ENCODE peak calls at places on chromosomes 12 and 14, in seven cellular contexts. One of them, this sample, is unnamed.

GRCh38 chr12:24947541-24948451 is 1.1 kb downstream of the BCAT1 start:
- DNase-seq in AG09309: no peak
- DNase-seq in fibroblast of pulmonary artery: no peak
- DNase-seq in HepG2: no peak
- DNase-seq in A549: no peak
- DNase-seq in stomach: no peak
- DNase-seq in lung: no peak
- DNase-seq in this sample: no peak

GRCh38 chr12:31031951-31032335 is 41.7 kb upstream of the DDX11 start:
- DNase-seq in HepG2: no peak
- DNase-seq in stomach: no peak
- DNase-seq in fibroblast of pulmonary artery: no peak
- DNase-seq in AG09309: no peak
- DNase-seq in lung: no peak
- DNase-seq in A549: no peak
- DNase-seq in this sample: no peak

GRCh38 chr14:65002586-65003210 is 16.0 kb downstream of the FNTB start:
- DNase-seq in lung: no peak
- DNase-seq in AG09309: no peak
- DNase-seq in HepG2: no peak
- DNase-seq in fibroblast of pulmonary artery: peak; percentile 49
- DNase-seq in A549: no peak
- DNase-seq in stomach: no peak
- DNase-seq in this sample: peak; percentile 28

GRCh38 chr14:105207460-105207901 is 26.4 kb upstream of the NUDT14 start:
- DNase-seq in stomach: no peak
- DNase-seq in fibroblast of pulmonary artery: no peak
- DNase-seq in AG09309: no peak
- DNase-seq in A549: peak; percentile 55
- DNase-seq in HepG2: no peak
- DNase-seq in lung: no peak
- DNase-seq in this sample: no peak

GRCh38 chr12:71475280-71475679 is 35.7 kb downstream of the LGR5 start:
- DNase-seq in stomach: no peak
- DNase-seq in HepG2: no peak
- DNase-seq in A549: no peak
- DNase-seq in lung: no peak
- DNase-seq in AG09309: no peak
- DNase-seq in fibroblast of pulmonary artery: peak; percentile 45
- DNase-seq in this sample: no peak

GRCh38 chr12:128684357-128684756 is 139.4 kb downstream of the SLC15A4 start:
- DNase-seq in AG09309: no peak
- DNase-seq in fibroblast of pulmonary artery: no peak
- DNase-seq in lung: no peak
- DNase-seq in A549: no peak
- DNase-seq in stomach: no peak
- DNase-seq in HepG2: no peak
- DNase-seq in this sample: no peak

GRCh38 chr12:85007836-85008235 is 28.2 kb downstream of the TSPAN19 start:
- DNase-seq in HepG2: no peak
- DNase-seq in AG09309: no peak
- DNase-seq in fibroblast of pulmonary artery: peak; percentile 73
- DNase-seq in A549: peak; percentile 13
- DNase-seq in stomach: no peak
- DNase-seq in lung: no peak
- DNase-seq in this sample: no peak

GRCh38 chr12:63805704-63806672 is 26.3 kb downstream of the RXYLT1 start:
- DNase-seq in AG09309: no peak
- DNase-seq in A549: peak; percentile 91
- DNase-seq in stomach: no peak
- DNase-seq in fibroblast of pulmonary artery: no peak
- DNase-seq in lung: no peak
- DNase-seq in HepG2: peak; percentile 59
- DNase-seq in this sample: no peak

GRCh38 chr12:124738636-124739467 is 124.8 kb downstream of the SCARB1 start:
- DNase-seq in fibroblast of pulmonary artery: no peak
- DNase-seq in AG09309: no peak
- DNase-seq in stomach: peak; percentile 73
- DNase-seq in lung: no peak
- DNase-seq in A549: no peak
- DNase-seq in HepG2: peak; percentile 92
- DNase-seq in this sample: peak; percentile 78

GRCh38 chr12:70719672-70720420 is 82.6 kb upstream of the PTPRB start:
- DNase-seq in lung: no peak
- DNase-seq in stomach: no peak
- DNase-seq in A549: peak; percentile 13
- DNase-seq in HepG2: peak; percentile 1
- DNase-seq in fibroblast of pulmonary artery: peak; percentile 64
- DNase-seq in AG09309: no peak
- DNase-seq in this sample: peak; percentile 33

GRCh38 chr12:105852496-105852895 is 286.3 kb downstream of the NUAK1 start:
- DNase-seq in fibroblast of pulmonary artery: no peak
- DNase-seq in lung: no peak
- DNase-seq in HepG2: no peak
- DNase-seq in A549: no peak
- DNase-seq in AG09309: no peak
- DNase-seq in stomach: no peak
- DNase-seq in this sample: no peak

GRCh38 chr14:105011312-105011990 is 9.4 kb downstream of the CDCA4 start:
- DNase-seq in A549: no peak
- DNase-seq in HepG2: no peak
- DNase-seq in AG09309: no peak
- DNase-seq in lung: no peak
- DNase-seq in fibroblast of pulmonary artery: no peak
- DNase-seq in stomach: no peak
- DNase-seq in this sample: no peak

GRCh38 chr12:79844693-79845092 is 90.2 kb downstream of the PPP1R12A start:
- DNase-seq in HepG2: peak; percentile 41
- DNase-seq in fibroblast of pulmonary artery: peak; percentile 77
- DNase-seq in stomach: no peak
- DNase-seq in A549: peak; percentile 74
- DNase-seq in lung: no peak
- DNase-seq in AG09309: peak; percentile 8
- DNase-seq in this sample: peak; percentile 66

GRCh38 chr14:49960453-49960852 is 67.6 kb downstream of the ARF6 start:
- DNase-seq in lung: no peak
- DNase-seq in stomach: no peak
- DNase-seq in A549: no peak
- DNase-seq in fibroblast of pulmonary artery: no peak
- DNase-seq in HepG2: no peak
- DNase-seq in AG09309: no peak
- DNase-seq in this sample: peak; percentile 79

GRCh38 chr14:103319422-103319821 is 14.6 kb upstream of the EIF5 start:
- DNase-seq in lung: no peak
- DNase-seq in fibroblast of pulmonary artery: no peak
- DNase-seq in stomach: no peak
- DNase-seq in HepG2: no peak
- DNase-seq in A549: no peak
- DNase-seq in AG09309: no peak
- DNase-seq in this sample: no peak

GRCh38 chr14:31292962-31293616 is 85.5 kb upstream of the HECTD1 start:
- DNase-seq in stomach: no peak
- DNase-seq in fibroblast of pulmonary artery: peak; percentile 31
- DNase-seq in AG09309: no peak
- DNase-seq in HepG2: no peak
- DNase-seq in lung: no peak
- DNase-seq in A549: no peak
- DNase-seq in this sample: no peak

GRCh38 chr12:124921200-124922008 is 7.0 kb upstream of the UBC start:
- DNase-seq in fibroblast of pulmonary artery: peak; percentile 71
- DNase-seq in stomach: peak; percentile 63
- DNase-seq in A549: peak; percentile 78
- DNase-seq in AG09309: no peak
- DNase-seq in HepG2: peak; percentile 65
- DNase-seq in lung: no peak
- DNase-seq in this sample: peak; percentile 81

GRCh38 chr12:72264548-72265175 is 7.5 kb upstream of the TRHDE start:
- DNase-seq in lung: no peak
- DNase-seq in AG09309: no peak
- DNase-seq in A549: peak; percentile 24
- DNase-seq in stomach: no peak
- DNase-seq in fibroblast of pulmonary artery: peak; percentile 33
- DNase-seq in HepG2: peak; percentile 19
- DNase-seq in this sample: peak; percentile 18

GRCh38 chr14:38828183-38828877 is 274.7 kb downstream of the SEC23A start:
- DNase-seq in AG09309: no peak
- DNase-seq in lung: no peak
- DNase-seq in fibroblast of pulmonary artery: no peak
- DNase-seq in HepG2: no peak
- DNase-seq in A549: no peak
- DNase-seq in stomach: no peak
- DNase-seq in this sample: no peak

GRCh38 chr14:64993263-64993662 is 6.6 kb downstream of the FNTB start:
- DNase-seq in A549: no peak
- DNase-seq in lung: no peak
- DNase-seq in AG09309: no peak
- DNase-seq in stomach: no peak
- DNase-seq in fibroblast of pulmonary artery: peak; percentile 65
- DNase-seq in HepG2: no peak
- DNase-seq in this sample: no peak

GRCh38 chr14:63480599-63480998 is 62.6 kb downstream of the PPP2R5E start:
- DNase-seq in A549: no peak
- DNase-seq in fibroblast of pulmonary artery: no peak
- DNase-seq in lung: no peak
- DNase-seq in AG09309: no peak
- DNase-seq in HepG2: no peak
- DNase-seq in stomach: no peak
- DNase-seq in this sample: no peak

GRCh38 chr14:63487724-63488123 is 55.5 kb downstream of the PPP2R5E start:
- DNase-seq in A549: no peak
- DNase-seq in HepG2: no peak
- DNase-seq in stomach: no peak
- DNase-seq in fibroblast of pulmonary artery: no peak
- DNase-seq in AG09309: no peak
- DNase-seq in lung: no peak
- DNase-seq in this sample: no peak

GRCh38 chr14:63478437-63478852 is 64.7 kb downstream of the PPP2R5E start:
- DNase-seq in HepG2: no peak
- DNase-seq in stomach: no peak
- DNase-seq in lung: no peak
- DNase-seq in fibroblast of pulmonary artery: no peak
- DNase-seq in A549: no peak
- DNase-seq in AG09309: no peak
- DNase-seq in this sample: no peak

GRCh38 chr14:63486729-63487128 is 56.4 kb downstream of the PPP2R5E start:
- DNase-seq in AG09309: no peak
- DNase-seq in lung: no peak
- DNase-seq in HepG2: no peak
- DNase-seq in stomach: no peak
- DNase-seq in A549: no peak
- DNase-seq in fibroblast of pulmonary artery: no peak
- DNase-seq in this sample: no peak

DNA sequence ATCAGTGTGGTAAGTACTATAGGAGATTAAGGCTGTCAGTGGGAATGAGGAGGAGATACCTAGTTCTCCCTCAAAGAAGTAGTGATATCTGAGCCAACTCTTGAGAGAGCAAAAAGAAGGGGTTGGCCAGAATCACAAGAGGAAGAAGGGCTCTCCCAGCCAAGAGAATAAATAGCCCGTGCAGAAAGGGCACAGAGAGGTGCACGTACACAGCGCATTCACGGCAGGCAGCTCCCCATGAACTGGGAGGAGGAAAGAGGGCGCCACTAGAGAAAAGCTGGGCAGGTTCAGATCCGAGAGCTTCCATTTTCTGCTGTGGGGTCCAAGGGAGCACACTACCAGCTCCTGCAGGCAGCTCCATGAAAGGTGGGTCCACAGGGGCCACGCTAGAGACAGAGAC is 59.9 kb downstream of the PPP2R5E start:
- DNase-seq in HepG2: no peak
- DNase-seq in lung: no peak
- DNase-seq in A549: no peak
- DNase-seq in fibroblast of pulmonary artery: no peak
- DNase-seq in AG09309: no peak
- DNase-seq in stomach: no peak
- DNase-seq in this sample: no peak
- H3K4me3 ChIP-seq in HepG2: no peak overlapping the region
- H3K4me3 ChIP-seq in lung: no peak overlapping the region
- H3K4me3 ChIP-seq in A549: no peak overlapping the region
- H3K4me3 ChIP-seq in fibroblast of pulmonary artery: no peak overlapping the region
- H3K4me3 ChIP-seq in AG09309: no peak overlapping the region
- H3K4me3 ChIP-seq in stomach: no peak overlapping the region
- H3K4me3 ChIP-seq in this sample: no peak overlapping the region

GRCh38 chr12:7460375-7461259 is 16.7 kb upstream of the CD163L1 start:
- DNase-seq in fibroblast of pulmonary artery: peak; percentile 68
- DNase-seq in HepG2: peak; percentile 46
- DNase-seq in lung: no peak
- DNase-seq in stomach: peak; percentile 52
- DNase-seq in A549: peak; percentile 66
- DNase-seq in AG09309: no peak
- DNase-seq in this sample: peak; percentile 66
- TF ChIP-seq CTCF in fibroblast of pulmonary artery: peak; percentile 97
- TF ChIP-seq CTCF in HepG2: peak; percentile 86
- TF ChIP-seq CTCF in lung: peak; percentile 80
- TF ChIP-seq CTCF in stomach: peak; percentile 74
- TF ChIP-seq CTCF in A549: peak; percentile 93
- TF ChIP-seq CTCF in AG09309: peak; percentile 92
- TF ChIP-seq CTCF in this sample: peak; percentile 97

DNA sequence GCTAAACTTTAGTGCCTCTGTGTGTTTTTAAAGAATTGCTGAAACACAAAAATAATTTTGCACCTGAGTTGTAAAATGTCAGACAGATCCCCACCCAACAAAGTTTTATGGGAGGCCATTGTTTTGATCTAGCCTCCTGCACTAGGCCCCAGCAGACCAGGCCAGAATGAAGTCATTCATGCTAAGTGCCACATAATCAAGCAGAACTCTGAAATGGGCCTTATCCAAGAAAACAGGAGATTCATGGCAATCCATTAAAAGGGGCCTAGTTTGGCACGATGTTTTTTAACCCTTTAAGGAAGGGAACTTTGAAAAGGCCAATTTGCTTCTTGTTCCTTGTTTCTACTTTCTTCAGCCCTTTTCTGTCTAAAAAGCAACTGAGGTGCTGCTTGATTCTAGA is 260.9 kb downstream of the ITPR2 start:
- DNase-seq in A549: no peak
- DNase-seq in stomach: no peak
- DNase-seq in lung: no peak
- DNase-seq in AG09309: no peak
- DNase-seq in fibroblast of pulmonary artery: no peak
- DNase-seq in HepG2: no peak
- DNase-seq in this sample: no peak
- H3K4me3 ChIP-seq in A549: no peak overlapping the region
- H3K4me3 ChIP-seq in stomach: no peak overlapping the region
- H3K4me3 ChIP-seq in lung: no peak overlapping the region
- H3K4me3 ChIP-seq in AG09309: no peak overlapping the region
- H3K4me3 ChIP-seq in fibroblast of pulmonary artery: no peak overlapping the region
- H3K4me3 ChIP-seq in HepG2: no peak overlapping the region
- H3K4me3 ChIP-seq in this sample: no peak overlapping the region

DNA sequence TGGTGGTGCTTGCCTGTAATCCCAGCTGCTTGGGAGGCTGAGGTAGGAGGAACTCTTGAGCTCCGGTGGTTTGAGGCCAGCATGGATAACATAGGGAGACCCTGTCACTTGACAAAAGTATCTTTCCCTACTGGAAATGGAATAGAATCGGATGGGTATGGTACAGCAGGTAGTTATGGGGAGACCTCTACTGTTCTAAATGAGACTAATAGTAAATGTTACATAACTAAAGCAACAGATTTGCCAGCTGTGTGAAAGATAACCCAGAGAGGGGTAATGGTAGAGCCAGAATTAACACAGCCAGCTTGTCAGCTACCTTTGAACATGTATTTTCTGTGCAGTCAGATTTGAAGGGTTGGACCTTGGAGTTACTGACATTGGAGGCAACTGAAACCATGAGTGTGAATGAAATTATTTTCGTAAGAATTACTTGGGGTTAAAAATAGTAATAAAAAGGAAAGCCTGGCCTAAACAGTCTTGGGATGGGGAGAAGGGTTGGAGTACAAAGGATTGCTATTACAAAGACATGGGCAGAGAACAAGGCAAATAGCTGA is 21.7 kb upstream of the NUP107 start:
- DNase-seq in lung: no peak
- DNase-seq in A549: peak; percentile 5
- DNase-seq in fibroblast of pulmonary artery: peak; percentile 10
- DNase-seq in HepG2: no peak
- DNase-seq in AG09309: no peak
- DNase-seq in stomach: no peak
- DNase-seq in this sample: no peak
- TF ChIP-seq CTCF in lung: no peak
- TF ChIP-seq CTCF in A549: no peak
- TF ChIP-seq CTCF in fibroblast of pulmonary artery: no peak
- TF ChIP-seq CTCF in HepG2: peak; percentile 40
- TF ChIP-seq CTCF in AG09309: no peak
- TF ChIP-seq CTCF in stomach: no peak
- TF ChIP-seq CTCF in this sample: no peak

This sample was measured in epithelial cell of esophagus.